ENCODE peak calls at places on chromosomes 6 and 20, in nine cellular contexts. H is aorta; T is CD4-positive, alpha-beta T cell; P is amygdala; B is hepatocyte; K is activated gamma-delta T cell treated with Interleukin-2 at 50 U/mL for 16 hours; U is NCI-H524; R is H1; C is iris pigment epithelial cell. N is an unnamed sample.

GRCh38 chr20:13262701-13263335 is 41.7 kb downstream of the ISM1 start:
- DNase-seq in P (no peak), T (no peak), B (peak; percentile 29), C (no peak), K (no peak), H (no peak), R (no peak), U (no peak), N (no peak)

GRCh38 chr6:89927788-89928565 is 33.7 kb downstream of the GJA10 start:
- DNase-seq in K (no peak), P (no peak), C (peak; percentile 63), T (no peak), H (no peak), B (no peak), U (no peak), R (peak; percentile 8), N (no peak)

GRCh38 chr6:30824698-30825097 is 59.6 kb upstream of the DDR1 start:
- DNase-seq in P (no peak), B (no peak), U (no peak), R (no peak), C (no peak), K (no peak), H (no peak), T (no peak), N (no peak)

GRCh38 chr6:100269189-100269588 is 195.5 kb downstream of the SIM1 start:
- DNase-seq in R (no peak), B (no peak), K (no peak), P (no peak), T (no peak), H (no peak), C (peak; percentile 90), U (no peak), N (no peak)

GRCh38 chr20:51531141-51531710 is 11.3 kb downstream of the NFATC2 start:
- DNase-seq in R (no peak), H (no peak), K (peak; percentile 54), T (peak; percentile 50), C (no peak), U (no peak), B (no peak), P (no peak), N (no peak)

GRCh38 chr6:3887150-3887700 is 38.1 kb downstream of the FAM50B start:
- DNase-seq in R (no peak), B (no peak), U (no peak), K (no peak), C (peak; percentile 56), P (no peak), T (no peak), H (no peak), N (no peak)

GRCh38 chr6:4384638-4385036 is 249.3 kb upstream of the ECI2 start:
- DNase-seq in K (no peak), R (peak; percentile 57), H (no peak), T (no peak), P (no peak), C (no peak), B (peak; percentile 52), U (no peak), N (no peak)

GRCh38 chr20:23397961-23398360 is 23.3 kb downstream of the NAPB start:
- DNase-seq in P (no peak), U (no peak), K (no peak), B (no peak), H (no peak), R (no peak), C (peak; percentile 79), T (no peak), N (no peak)

GRCh38 chr6:119119989-119120388 is 41.5 kb upstream of the FAM184A start:
- DNase-seq in K (no peak), C (peak; percentile 88), H (no peak), U (no peak), B (no peak), R (no peak), T (no peak), P (no peak), N (no peak)

GRCh38 chr6:26064619-26065257 is 22.5 kb upstream of the HFE start:
- DNase-seq in B (peak; percentile 70), H (no peak), K (peak; percentile 35), C (peak; percentile 56), R (no peak), P (no peak), U (peak; percentile 4), T (peak; percentile 25), N (no peak)

GRCh38 chr6:82441047-82441770 is 77.6 kb downstream of the TPBG start:
- DNase-seq in B (no peak), K (no peak), P (no peak), R (no peak), U (no peak), T (no peak), H (no peak), C (no peak), N (no peak)

N was measured in anterior cingulate cortex.